ENCODE peak calls at places on chromosome X, in five cellular contexts. T is stimulated activated CD8-positive, alpha-beta memory T cell treated with anti-CD3 and anti-CD28 coated beads, Interleukin-2, amount 100 ng/mL, for 48 hours; P is H54; C is AG10803; J is LoVo. G is an unnamed sample.

GRCh38 chrX:65925592-65925991 is 114.3 kb downstream of the VSIG4 start:
- DNase-seq in T (no peak), J (no peak), P (no peak), C (no peak), G (no peak)

GRCh38 chrX:78092296-78092695 is 11.8 kb upstream of the PGK1 start:
- DNase-seq in J (peak; percentile 16), T (no peak), C (peak; percentile 48), P (no peak), G (no peak)

GRCh38 chrX:34778961-34779360 is 121.9 kb upstream of the TMEM47 start:
- DNase-seq in T (no peak), P (no peak), J (no peak), C (peak; percentile 63), G (no peak)

GRCh38 chrX:28979876-28980275 is 392.6 kb downstream of the IL1RAPL1 start:
- DNase-seq in C (no peak), P (no peak), T (no peak), J (no peak), G (no peak)

GRCh38 chrX:10233173-10233572 is 76.4 kb downstream of the CLCN4 start:
- DNase-seq in T (no peak), P (no peak), C (peak; percentile 36), J (no peak), G (no peak)

GRCh38 chrX:13064599-13065143 is 20.3 kb upstream of the FAM9C start:
- DNase-seq in T (no peak), P (no peak), J (no peak), C (peak; percentile 93), G (no peak)

GRCh38 chrX:120286733-120287512 is 24.3 kb downstream of the TMEM255A start:
- DNase-seq in T (no peak), C (no peak), J (no peak), P (no peak), G (no peak)

GRCh38 chrX:28609917-28610613 is 22.8 kb downstream of the IL1RAPL1 start:
- DNase-seq in J (no peak), T (no peak), C (no peak), P (no peak), G (no peak)

GRCh38 chrX:120660638-120661037 is 30.8 kb upstream of the C1GALT1C1 start:
- DNase-seq in J (peak; percentile 43), C (peak; percentile 43), P (no peak), T (no peak), G (no peak)

GRCh38 chrX:140866446-140866845 is 135.9 kb upstream of the SPANXB1 start:
- DNase-seq in P (no peak), J (no peak), T (no peak), C (peak; percentile 0), G (no peak)

GRCh38 chrX:144918936-144919335 is 328.4 kb upstream of the SPANXN1 start:
- DNase-seq in T (no peak), P (no peak), C (no peak), J (peak; percentile 0), G (no peak)

GRCh38 chrX:150200820-150201287 is 162.3 kb upstream of the MAMLD1 start:
- DNase-seq in P (peak; percentile 75), J (peak; percentile 70), T (peak; percentile 52), C (peak; percentile 98), G (peak; percentile 42)

G was measured in GM12892.